ENCODE peak calls at places on chromosomes 7 and 10, in seven cellular contexts. H is HAP-1; D is activated CD4-positive, alpha-beta T cell treated with anti-CD3 and anti-CD28 coated beads, Interleukin-2, amount 10 ng/mL, durations not matched to agents 7 days and 5 days; P is DND-41; U is mucosa of descending colon; E is endothelial cell; S is KG1. O is an unnamed sample.
A peak's percentile ranks its signal among the peaks of the same experiment; 100 is the strongest.

GRCh38 chr7:40965745-40966144 is 737.1 kb downstream of the INHBA start:
- DNase-seq in H (no peak), D (no peak), P (no peak), U (no peak), E (no peak), S (no peak), O (no peak)

GRCh38 chr10:61283489-61284221 is 169.5 kb downstream of the TMEM26 start:
- DNase-seq in H (no peak), D (no peak), P (no peak), U (no peak), E (no peak), S (no peak), O (no peak)

GRCh38 chr10:91617073-91617580 is 15.7 kb downstream of the PPP1R3C start:
- DNase-seq in H (no peak), D (no peak), P (no peak), U (no peak), E (no peak), S (no peak), O (no peak)

GRCh38 chr10:70617798-70618568 is 15.4 kb upstream of the PRF1 start:
- DNase-seq in H (no peak), D (no peak), P (no peak), U (no peak), E (no peak), S (no peak), O (peak; percentile 57)

GRCh38 chr10:6563720-6564119 is 16.4 kb downstream of the PRKCQ start:
- DNase-seq in H (no peak), D (no peak), P (no peak), U (no peak), E (no peak), S (no peak), O (no peak)

GRCh38 chr10:7054915-7055314 is 355.9 kb downstream of the SFMBT2 start:
- DNase-seq in H (peak; percentile 58), D (no peak), P (no peak), U (no peak), E (no peak), S (no peak), O (no peak)

GRCh38 chr10:17475661-17476060 is 21.3 kb upstream of the ST8SIA6 start:
- DNase-seq in H (no peak), D (no peak), P (no peak), U (no peak), E (no peak), S (no peak), O (no peak)

GRCh38 chr10:95350830-95351228 is 60.0 kb upstream of the PDLIM1 start:
- DNase-seq in H (no peak), D (no peak), P (no peak), U (no peak), E (no peak), S (no peak), O (no peak)

GRCh38 chr10:94103902-94104301 is 110.2 kb downstream of the PLCE1 start:
- DNase-seq in H (no peak), D (no peak), P (no peak), U (no peak), E (no peak), S (no peak), O (no peak)

GRCh38 chr10:28628184-28628893 is 49.0 kb upstream of the BAMBI start:
- DNase-seq in H (peak; percentile 90), D (peak; percentile 75), P (peak; percentile 71), U (peak; percentile 89), E (peak; percentile 86), S (peak; percentile 15), O (peak; percentile 67)

GRCh38 chr7:11810043-11810625 is 21.9 kb downstream of the THSD7A start:
- DNase-seq in H (no peak), D (no peak), P (no peak), U (no peak), E (no peak), S (no peak), O (no peak)

GRCh38 chr10:12780634-12781601 is 220.6 kb downstream of the CCDC3 start:
- DNase-seq in H (no peak), D (no peak), P (no peak), U (no peak), E (no peak), S (no peak), O (no peak)

GRCh38 chr7:67913604-67914003 is 917.0 kb downstream of the TYW1 start:
- DNase-seq in H (no peak), D (no peak), P (no peak), U (no peak), E (no peak), S (no peak), O (no peak)

GRCh38 chr7:36301914-36302771 is 87.5 kb upstream of the ANLN start:
- DNase-seq in H (no peak), D (no peak), P (no peak), U (no peak), E (no peak), S (no peak), O (no peak)

GRCh38 chr10:119469846-119470245 is 72.7 kb downstream of the RGS10 start:
- DNase-seq in H (no peak), D (no peak), P (no peak), U (no peak), E (no peak), S (no peak), O (no peak)

GRCh38 chr7:78020131-78020873 is 221.7 kb downstream of the PHTF2 start:
- DNase-seq in H (peak; percentile 69), D (peak; percentile 46), P (peak; percentile 20), U (peak; percentile 82), E (peak; percentile 48), S (peak; percentile 42), O (no peak)

GRCh38 chr7:3861941-3862340 is 560.9 kb downstream of the SDK1 start:
- DNase-seq in H (no peak), D (no peak), P (no peak), U (peak; percentile 25), E (no peak), S (no peak), O (no peak)

GRCh38 chr7:7408001-7408770 is 127.5 kb downstream of the COL28A1 start:
- DNase-seq in H (no peak), D (no peak), P (no peak), U (peak; percentile 78), E (no peak), S (no peak), O (no peak)

GRCh38 chr10:48552946-48553564 is 51.8 kb downstream of the ARHGAP22 start:
- DNase-seq in H (no peak), D (no peak), P (no peak), U (no peak), E (no peak), S (no peak), O (no peak)

GRCh38 chr10:89741126-89741762 is 39.9 kb downstream of the KIF20B start:
- DNase-seq in H (no peak), D (no peak), P (no peak), U (peak; percentile 10), E (no peak), S (no peak), O (peak; percentile 6)

GRCh38 chr10:131259535-131259934 is 52.0 kb downstream of the TCERG1L start:
- DNase-seq in H (no peak), D (no peak), P (no peak), U (no peak), E (no peak), S (no peak), O (no peak)

GRCh38 chr10:62632071-62632809 is 172.3 kb upstream of the ADO start:
- DNase-seq in H (no peak), D (peak; percentile 69), P (no peak), U (peak; percentile 51), E (no peak), S (no peak), O (peak; percentile 66)

GRCh38 chr10:105974803-105975456 is 1189.6 kb downstream of the SORCS1 start:
- DNase-seq in H (no peak), D (no peak), P (no peak), U (peak; percentile 9), E (peak; percentile 31), S (no peak), O (no peak)

GRCh38 chr10:51203359-51203758 is 129.1 kb downstream of the PRKG1 start:
- DNase-seq in H (no peak), D (no peak), P (no peak), U (no peak), E (no peak), S (no peak), O (no peak)

GRCh38 chr7:157831143-157831900 is 494.5 kb downstream of the DNAJB6 start:
- DNase-seq in H (no peak), D (no peak), P (no peak), U (no peak), E (no peak), S (no peak), O (no peak)

GRCh38 chr7:94971051-94971867 is 63.9 kb downstream of the PPP1R9A start:
- DNase-seq in H (no peak), D (no peak), P (no peak), U (no peak), E (no peak), S (no peak), O (no peak)

GRCh38 chr10:20891338-20891714 is 5.8 kb downstream of the NEBL start:
- DNase-seq in H (no peak), D (no peak), P (no peak), U (no peak), E (no peak), S (no peak), O (no peak)

GRCh38 chr7:118699222-118699621 is 474.7 kb downstream of the ANKRD7 start:
- DNase-seq in H (no peak), D (no peak), P (no peak), U (no peak), E (no peak), S (no peak), O (no peak)